ENCODE peak calls at places on chromosomes 6 and 20, in six cellular contexts. E is effector memory CD4-positive, alpha-beta T cell; Q is T-helper 1 cell; W is activated T-helper 1 cell treated with anti-CD3 and anti-CD28 coated beads, Interleukin-2, amount 50 U/mL, for 16 hours; F is T-helper 9 cell; A is RPMI8226. S is an unnamed sample.

GRCh38 chr6:139370047-139370706 is 4.3 kb downstream of the CITED2 start:
- DNase-seq in W (no peak), E (no peak), A (peak; percentile 80), Q (no peak), F (no peak), S (no peak)

GRCh38 chr20:25750765-25751696 is 54.4 kb upstream of the ZNF337 start:
- DNase-seq in A (no peak), Q (peak; percentile 56), F (peak; percentile 53), W (no peak), E (peak; percentile 53), S (peak; percentile 33)

GRCh38 chr20:11180186-11180585 is 506.4 kb upstream of the JAG1 start:
- DNase-seq in W (no peak), Q (no peak), A (no peak), F (no peak), E (no peak), S (no peak)

GRCh38 chr6:41228616-41229015 is 467 bp downstream of the TREML4 start:
- DNase-seq in Q (no peak), W (no peak), F (no peak), E (no peak), A (no peak), S (no peak)

GRCh38 chr6:53250137-53250760 is 98.5 kb downstream of the ELOVL5 start:
- DNase-seq in W (no peak), Q (no peak), E (no peak), F (no peak), A (no peak), S (no peak)

GRCh38 chr6:137764464-137764863 is 102.6 kb upstream of the TNFAIP3 start:
- DNase-seq in Q (no peak), E (no peak), F (no peak), W (no peak), A (no peak), S (no peak)

GRCh38 chr6:125357515-125358256 is 55.9 kb upstream of the HDDC2 start:
- DNase-seq in Q (no peak), F (no peak), W (no peak), E (no peak), A (peak; percentile 40), S (no peak)

GRCh38 chr6:87366899-87367298 is 22.3 kb downstream of the C6orf163 start:
- DNase-seq in A (no peak), Q (no peak), E (no peak), W (no peak), F (no peak), S (no peak)

GRCh38 chr20:21353236-21353635 is 44.1 kb downstream of the NKX2-4 start:
- DNase-seq in W (no peak), Q (no peak), E (no peak), A (no peak), F (no peak), S (no peak)

GRCh38 chr6:36241728-36242127 is 28.1 kb upstream of the PNPLA1 start:
- DNase-seq in W (no peak), A (no peak), E (no peak), Q (no peak), F (no peak), S (peak; percentile 71)

GRCh38 chr6:13615802-13616140 is 636 bp downstream of the NOL7 start:
- DNase-seq in E (peak; percentile 37), W (no peak), A (peak; percentile 65), Q (peak; percentile 38), F (peak; percentile 24), S (peak; percentile 48)

GRCh38 chr6:39029156-39030011 is 19.2 kb upstream of the GLP1R start:
- DNase-seq in Q (no peak), E (no peak), A (peak; percentile 44), F (peak; percentile 21), W (no peak), S (peak; percentile 22)

GRCh38 chr20:51894201-51894600 is 91.9 kb upstream of the SALL4 start:
- DNase-seq in E (no peak), W (no peak), F (no peak), A (no peak), Q (no peak), S (no peak)

GRCh38 chr6:143410859-143411270 is 39.6 kb downstream of the ADAT2 start:
- DNase-seq in F (no peak), A (no peak), Q (no peak), W (no peak), E (no peak), S (no peak)

GRCh38 chr6:2264932-2265331 is 19.5 kb upstream of the GMDS start:
- DNase-seq in W (no peak), F (no peak), A (no peak), Q (no peak), E (no peak), S (no peak)

GRCh38 chr6:26118999-26119398 is 31.8 kb downstream of the HFE start:
- DNase-seq in A (no peak), E (no peak), W (no peak), Q (no peak), F (no peak), S (no peak)

GRCh38 chr6:93088675-93089575 is 330.4 kb downstream of the EPHA7 start:
- DNase-seq in W (no peak), A (peak; percentile 2), E (no peak), F (no peak), Q (no peak), S (no peak)

GRCh38 chr20:23874747-23875146 is 4.8 kb downstream of the CST5 start:
- DNase-seq in W (no peak), Q (no peak), F (no peak), A (no peak), E (no peak), S (peak; percentile 55)

GRCh38 chr20:49411221-49411925 is 71.1 kb downstream of the KCNB1 start:
- DNase-seq in E (no peak), Q (no peak), W (no peak), F (no peak), A (no peak), S (no peak)

GRCh38 chr20:46666818-46667515 is 15.7 kb upstream of the SLC13A3 start:
- DNase-seq in W (no peak), F (no peak), Q (no peak), A (no peak), E (no peak), S (no peak)

GRCh38 chr6:89581669-89582068 is 56.9 kb downstream of the LYRM2 start:
- DNase-seq in W (no peak), A (no peak), F (no peak), E (no peak), Q (no peak), S (no peak)

GRCh38 chr6:145814035-145814500 is 527 bp downstream of the FBXO30 start:
- DNase-seq in Q (no peak), W (no peak), E (no peak), F (peak; percentile 2), A (peak; percentile 46), S (peak; percentile 47)

GRCh38 chr6:146224449-146224848 is 195.6 kb downstream of the GRM1 start:
- DNase-seq in W (no peak), A (no peak), E (no peak), Q (no peak), F (no peak), S (no peak)

GRCh38 chr6:11272491-11273192 is 40.2 kb upstream of the NEDD9 start:
- DNase-seq in A (no peak), F (no peak), W (no peak), E (no peak), Q (no peak), S (no peak)

GRCh38 chr20:62656205-62656918 is 14.1 kb downstream of the SLCO4A1 start:
- DNase-seq in Q (no peak), E (no peak), A (no peak), F (no peak), W (no peak), S (no peak)

GRCh38 chr6:75525682-75526081 is 32.1 kb upstream of the FILIP1 start:
- DNase-seq in F (no peak), Q (no peak), A (no peak), E (no peak), W (no peak), S (no peak)

GRCh38 chr20:33910056-33910455 is 83.7 kb upstream of the RALY start:
- DNase-seq in F (no peak), E (no peak), Q (no peak), W (no peak), A (no peak), S (no peak)

GRCh38 chr6:55875420-55875819 is at the start of gene BMP5:
- DNase-seq in E (no peak), Q (no peak), F (no peak), W (no peak), A (no peak), S (no peak)

GRCh38 chr6:12590901-12591300 is 125.7 kb upstream of the PHACTR1 start:
- DNase-seq in W (no peak), Q (no peak), A (no peak), E (no peak), F (no peak), S (no peak)

GRCh38 chr6:4380881-4381281 is 245.5 kb upstream of the ECI2 start:
- DNase-seq in A (no peak), W (no peak), Q (no peak), E (no peak), F (no peak), S (no peak)

GRCh38 chr6:138405816-138406403 is 1.9 kb downstream of the HEBP2 start:
- DNase-seq in W (no peak), E (no peak), Q (no peak), F (no peak), A (no peak), S (no peak)

GRCh38 chr6:127464161-127464880 is 5.1 kb upstream of the KIAA0408 start:
- DNase-seq in A (no peak), W (no peak), Q (no peak), F (no peak), E (no peak), S (no peak)

GRCh38 chr6:69494595-69494994 is 302.2 kb downstream of the LMBRD1 start:
- DNase-seq in F (no peak), W (no peak), E (no peak), Q (no peak), A (no peak), S (no peak)

GRCh38 chr6:118768904-118769325 is 117.5 kb upstream of the CEP85L start:
- DNase-seq in F (no peak), E (no peak), A (no peak), Q (no peak), W (no peak), S (no peak)

GRCh38 chr6:83824831-83825230 is 28.3 kb upstream of the RIPPLY2 start:
- DNase-seq in W (no peak), E (no peak), A (no peak), F (no peak), Q (no peak), S (no peak)

GRCh38 chr6:37004044-37004984 is 1.1 kb upstream of the FGD2 start:
- DNase-seq in W (no peak), A (no peak), F (no peak), Q (no peak), E (no peak), S (peak; percentile 76)

GRCh38 chr20:18032977-18033892 is 24.5 kb downstream of the OVOL2 start:
- DNase-seq in E (no peak), F (no peak), W (no peak), A (no peak), Q (no peak), S (no peak)

GRCh38 chr20:43318749-43319148 is 129.0 kb upstream of the PTPRT start:
- DNase-seq in A (no peak), E (no peak), F (no peak), Q (no peak), W (no peak), S (no peak)

S was measured in OCI-LY7.